ENCODE peak calls at places on chromosomes 5 and 9, in four cellular contexts. D, X, K and A are unnamed samples.
A peak's percentile ranks its signal among the peaks of the same experiment; 100 is the strongest.

GRCh38 chr9:102594216-102594615 is 400.9 kb upstream of the CYLC2 start:
- DNase-seq in D (no peak), X (no peak), K (no peak), A (no peak)

GRCh38 chr5:161548472-161549094 is 2.1 kb upstream of the GABRB2 start:
- DNase-seq in D (no peak), X (no peak), K (peak; percentile 43), A (no peak)

GRCh38 chr5:77852514-77853352 is 76.6 kb upstream of the TBCA start:
- DNase-seq in D (no peak), X (peak; percentile 62), K (peak; percentile 85), A (peak; percentile 83)

GRCh38 chr5:143008809-143009521 is 238.8 kb downstream of the ARHGAP26 start:
- DNase-seq in D (peak; percentile 56), X (no peak), K (no peak), A (no peak)

GRCh38 chr9:136024696-136025316 is 63.6 kb upstream of the UBAC1 start:
- DNase-seq in D (no peak), X (no peak), K (peak; percentile 15), A (no peak)

GRCh38 chr5:124755565-124755964 is 9.1 kb upstream of the ZNF608 start:
- DNase-seq in D (no peak), X (peak; percentile 55), K (peak; percentile 74), A (no peak)

GRCh38 chr9:128499920-128500319 is 4.6 kb upstream of the GLE1 start:
- DNase-seq in D (no peak), X (no peak), K (no peak), A (no peak)

GRCh38 chr5:137156175-137156574 is 343.0 kb downstream of the SPOCK1 start:
- DNase-seq in D (no peak), X (no peak), K (no peak), A (no peak)